ENCODE peak calls at places on chromosomes 1 and 21, in nine cellular contexts. C is H7; D is upper lobe of right lung; Q is neural progenitor cell; R is CD4-positive, CD25-positive, alpha-beta regulatory T cell; A is IMR-90; E is BJ; S is GM06990; X is mammary epithelial cell. G is an unnamed sample.
A peak's percentile ranks its signal among the peaks of the same experiment; 100 is the strongest.

GRCh38 chr1:175402336-175402735 is 209.8 kb upstream of the KIAA0040 start:
- DNase-seq in C (no peak), D (no peak), Q (no peak), R (no peak), A (no peak), E (peak; percentile 0), S (no peak), X (no peak), G (no peak)

GRCh38 chr1:2633936-2634491 is 1.2 kb upstream of the MMEL1 start:
- DNase-seq in C (peak; percentile 57), D (peak; percentile 61), Q (no peak), R (no peak), A (no peak), E (no peak), S (no peak), X (no peak), G (no peak)

GRCh38 chr1:19086176-19086875 is 123.7 kb downstream of the UBR4 start:
- DNase-seq in C (no peak), D (no peak), Q (no peak), R (no peak), A (no peak), E (no peak), S (no peak), X (no peak), G (no peak)

GRCh38 chr1:173444757-173445156 is 32.4 kb upstream of the PRDX6 start:
- DNase-seq in C (no peak), D (no peak), Q (peak; percentile 33), R (peak; percentile 40), A (no peak), E (no peak), S (no peak), X (no peak), G (no peak)

GRCh38 chr1:12034381-12034801 is 15.1 kb downstream of the MIIP start:
- DNase-seq in C (peak; percentile 40), D (no peak), Q (no peak), R (no peak), A (peak; percentile 44), E (no peak), S (no peak), X (no peak), G (no peak)

GRCh38 chr1:164560504-164560903 is 1.5 kb downstream of the PBX1 start:
- DNase-seq in C (no peak), D (no peak), Q (no peak), R (no peak), A (no peak), E (no peak), S (no peak), X (no peak), G (no peak)

GRCh38 chr1:29842130-29842529 is 605.8 kb downstream of the PTPRU start:
- DNase-seq in C (no peak), D (no peak), Q (no peak), R (no peak), A (no peak), E (no peak), S (no peak), X (no peak), G (no peak)

GRCh38 chr21:26776320-26777021 is 68.7 kb downstream of the ADAMTS1 start:
- DNase-seq in C (no peak), D (no peak), Q (no peak), R (no peak), A (peak; percentile 68), E (peak; percentile 46), S (no peak), X (peak; percentile 20), G (no peak)

GRCh38 chr1:114353233-114353632 is 157.8 kb downstream of the TRIM33 start:
- DNase-seq in C (peak; percentile 60), D (peak; percentile 71), Q (no peak), R (no peak), A (peak; percentile 80), E (peak; percentile 4), S (peak; percentile 29), X (peak; percentile 48), G (peak; percentile 43)

GRCh38 chr1:2104621-2105427 is 54.6 kb downstream of the PRKCZ start:
- DNase-seq in C (peak; percentile 93), D (peak; percentile 90), Q (peak; percentile 41), R (no peak), A (peak; percentile 30), E (no peak), S (no peak), X (no peak), G (no peak)

GRCh38 chr1:234114648-234115307 is 210.3 kb downstream of the SLC35F3 start:
- DNase-seq in C (peak; percentile 27), D (no peak), Q (peak; percentile 75), R (peak; percentile 57), A (peak; percentile 59), E (no peak), S (no peak), X (peak; percentile 61), G (peak; percentile 11)

GRCh38 chr21:35138665-35139381 is 89.7 kb upstream of the RUNX1 start:
- DNase-seq in C (no peak), D (no peak), Q (no peak), R (peak; percentile 52), A (peak; percentile 95), E (no peak), S (peak; percentile 22), X (peak; percentile 100), G (peak; percentile 19)

GRCh38 chr1:45033356-45033755 is 21.3 kb downstream of the UROD start:
- DNase-seq in C (no peak), D (no peak), Q (no peak), R (peak; percentile 42), A (no peak), E (no peak), S (peak; percentile 37), X (no peak), G (no peak)

GRCh38 chr1:200794506-200795065 is 55.9 kb downstream of the CAMSAP2 start:
- DNase-seq in C (no peak), D (no peak), Q (no peak), R (no peak), A (peak; percentile 39), E (no peak), S (no peak), X (peak; percentile 21), G (peak; percentile 32)

GRCh38 chr1:9890224-9890731 is 19.8 kb downstream of the CTNNBIP1 start:
- DNase-seq in C (peak; percentile 62), D (no peak), Q (peak; percentile 70), R (no peak), A (peak; percentile 96), E (peak; percentile 61), S (no peak), X (peak; percentile 96), G (peak; percentile 89)

GRCh38 chr1:100496896-100497295 is 41.0 kb upstream of the GPR88 start:
- DNase-seq in C (no peak), D (no peak), Q (no peak), R (no peak), A (no peak), E (no peak), S (no peak), X (no peak), G (no peak)
- H3K36me3 ChIP-seq in C (peaks cover 1% of the 10 kb centered on the region), D (peaks cover 34% of the 10 kb centered on the region), Q (peaks cover 12% of the 10 kb centered on the region), R (peaks cover 72% of the 10 kb centered on the region), A (peaks cover 8% of the 10 kb centered on the region), E (peaks cover 1% of the 10 kb centered on the region), S (peaks cover 9% of the 10 kb centered on the region), X (no peaks in the 10 kb centered on the region), G (no peaks in the 10 kb centered on the region)

GRCh38 chr21:44950351-44950750 is 10.5 kb downstream of the SLX9 start:
- DNase-seq in C (no peak), D (peak; percentile 67), Q (no peak), R (no peak), A (no peak), E (no peak), S (no peak), X (no peak), G (no peak)
- H3K36me3 ChIP-seq in C (peaks cover 4% of the 10 kb centered on the region), D (no peaks in the 10 kb centered on the region), Q (no peaks in the 10 kb centered on the region), R (peaks cover 11% of the 10 kb centered on the region), A (peaks cover 27% of the 10 kb centered on the region), E (peaks cover 6% of the 10 kb centered on the region), S (peaks cover 28% of the 10 kb centered on the region), X (no peaks in the 10 kb centered on the region), G (peaks cover 63% of the 10 kb centered on the region)

GRCh38 chr1:167800241-167800640 is 78.5 kb downstream of the MPZL1 start:
- DNase-seq in C (no peak), D (no peak), Q (no peak), R (no peak), A (no peak), E (no peak), S (no peak), X (no peak), G (no peak)

GRCh38 chr1:167798951-167799350 is 77.2 kb downstream of the MPZL1 start:
- DNase-seq in C (no peak), D (no peak), Q (peak; percentile 68), R (no peak), A (no peak), E (no peak), S (no peak), X (no peak), G (no peak)

GRCh38 chr1:167802235-167802634 is 80.5 kb downstream of the MPZL1 start:
- DNase-seq in C (no peak), D (no peak), Q (no peak), R (no peak), A (no peak), E (no peak), S (no peak), X (no peak), G (no peak)

GRCh38 chr1:167797005-167797404 is 75.2 kb downstream of the MPZL1 start:
- DNase-seq in C (peak; percentile 27), D (peak; percentile 73), Q (peak; percentile 46), R (peak; percentile 7), A (peak; percentile 99), E (peak; percentile 96), S (no peak), X (peak; percentile 97), G (peak; percentile 94)

DNA sequence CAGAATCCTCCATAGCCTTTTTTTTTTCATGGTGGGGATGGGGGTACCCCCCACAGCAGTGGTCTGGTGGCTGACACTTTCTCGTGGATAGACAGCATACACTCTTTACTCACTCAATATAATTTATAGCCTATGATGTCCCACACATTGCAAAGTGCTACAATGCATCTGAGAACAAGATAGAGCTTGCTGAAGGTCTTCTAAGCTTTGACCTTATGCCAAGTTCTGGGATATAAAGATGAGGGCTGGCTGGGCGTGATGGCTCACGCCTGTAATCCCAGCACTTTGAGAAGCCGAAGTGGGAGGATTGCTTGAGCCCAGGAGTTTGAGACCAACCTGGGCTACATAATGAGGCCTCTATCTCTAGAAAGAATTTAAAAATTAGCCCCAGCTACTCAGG is 78.0 kb downstream of the MPZL1 start:
- DNase-seq in C (no peak), D (no peak), Q (no peak), R (no peak), A (no peak), E (no peak), S (no peak), X (peak; percentile 82), G (no peak)
- H3K36me3 ChIP-seq in C (no peaks in the 10 kb centered on the region), D (no peaks in the 10 kb centered on the region), Q (no peaks in the 10 kb centered on the region), R (no peaks in the 10 kb centered on the region), A (no peaks in the 10 kb centered on the region), E (no peaks in the 10 kb centered on the region), S (no peaks in the 10 kb centered on the region), X (peaks cover 2% of the 10 kb centered on the region), G (no peaks in the 10 kb centered on the region)

DNA sequence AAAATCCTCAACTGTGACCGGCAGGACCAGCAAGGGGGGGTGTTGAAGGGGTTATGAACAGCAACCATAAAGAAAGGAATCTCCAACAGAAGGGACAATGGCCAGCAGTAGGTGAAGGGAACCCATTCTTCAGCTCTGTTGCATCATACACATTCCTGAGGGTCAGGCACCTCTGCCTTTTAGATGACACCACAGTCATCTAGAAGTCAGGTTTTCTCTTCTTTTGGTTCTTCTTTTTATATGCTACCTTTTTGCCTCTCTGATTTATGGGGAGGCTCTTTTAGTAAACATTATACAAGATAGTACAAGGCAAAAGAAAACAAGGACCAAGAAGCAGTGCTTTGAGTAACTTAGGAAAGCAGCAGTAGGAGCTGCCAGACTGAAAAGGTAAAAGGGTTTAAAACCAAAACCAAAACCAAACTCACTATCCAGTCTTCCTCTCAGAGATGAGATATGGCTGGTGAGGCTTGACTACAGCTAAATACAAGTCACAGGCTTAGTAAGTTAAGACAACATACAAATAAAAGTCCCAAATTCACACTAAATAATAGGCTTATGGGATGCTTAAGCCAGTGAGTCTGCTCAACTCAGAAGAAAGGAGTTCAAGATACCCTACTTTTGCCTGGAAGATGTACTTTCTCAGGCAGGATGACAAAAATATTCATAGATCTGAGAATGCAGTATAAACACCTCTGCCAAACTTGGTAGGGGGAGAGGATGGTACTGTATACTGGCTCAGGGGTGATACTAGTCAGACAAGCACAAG is 4.1 kb downstream of the TEX38 start:
- DNase-seq in C (no peak), D (no peak), Q (no peak), R (peak; percentile 76), A (no peak), E (no peak), S (no peak), X (no peak), G (no peak)
- H3K36me3 ChIP-seq in C (peaks cover 3% of the 10 kb centered on the region), D (peaks cover 59% of the 10 kb centered on the region), Q (peaks cover 14% of the 10 kb centered on the region), R (peaks cover 35% of the 10 kb centered on the region), A (peaks cover 18% of the 10 kb centered on the region), E (peaks cover 9% of the 10 kb centered on the region), S (peaks cover 10% of the 10 kb centered on the region), X (peaks cover 12% of the 10 kb centered on the region), G (peaks cover 37% of the 10 kb centered on the region)

G was measured in MG63.